ENCODE peak calls at places on chromosomes 4 and X, in ten cellular contexts. X, F, V, C, H, P, Z, M, O and L are unnamed samples.

GRCh38 chr4:183905593-183906485 is 732 bp downstream of the STOX2 start:
- DNase-seq in M (peak; percentile 30), V (peak; percentile 70), H (peak; percentile 56), Z (peak; percentile 77), P (peak; percentile 76), F (no peak), X (peak; percentile 6), O (no peak), C (peak; percentile 85), L (peak; percentile 76)

GRCh38 chr4:139814285-139815015 is 148.8 kb downstream of the MGST2 start:
- DNase-seq in H (no peak), X (no peak), C (no peak), Z (no peak), V (no peak), F (no peak), M (peak; percentile 7), O (no peak), P (no peak), L (no peak)

GRCh38 chrX:21657318-21658151 is 595 bp downstream of the KLHL34 start:
- DNase-seq in V (no peak), O (no peak), F (no peak), X (no peak), H (no peak), C (no peak), Z (no peak), P (no peak), M (no peak), L (no peak)

GRCh38 chr4:24091632-24092240 is 201.9 kb upstream of the PPARGC1A start:
- DNase-seq in C (no peak), Z (no peak), X (no peak), M (no peak), V (no peak), H (no peak), P (peak; percentile 12), F (no peak), O (no peak), L (no peak)

GRCh38 chr4:25838526-25838925 is 24.3 kb downstream of the SEL1L3 start:
- DNase-seq in V (no peak), M (no peak), F (no peak), X (no peak), C (no peak), O (no peak), P (no peak), Z (no peak), H (no peak), L (no peak)

GRCh38 chrX:39519566-39520301 is 578.0 kb downstream of the BCOR start:
- DNase-seq in V (no peak), Z (no peak), M (peak; percentile 49), H (no peak), F (no peak), O (no peak), X (no peak), C (no peak), P (no peak), L (no peak)

GRCh38 chr4:93830090-93830818 is 1.7 kb downstream of the ATOH1 start:
- DNase-seq in Z (no peak), M (no peak), C (no peak), V (no peak), P (no peak), H (no peak), X (no peak), O (no peak), F (no peak), L (no peak)

GRCh38 chr4:8497762-8498161 is 57.2 kb downstream of the TRMT44 start:
- DNase-seq in M (no peak), F (no peak), X (no peak), O (no peak), P (no peak), V (no peak), H (no peak), C (no peak), Z (no peak), L (no peak)

GRCh38 chrX:105869676-105870075 is 47.3 kb downstream of the NRK start:
- DNase-seq in C (no peak), H (no peak), X (no peak), Z (no peak), P (no peak), F (no peak), O (no peak), M (no peak), V (no peak), L (no peak)

GRCh38 chr4:66574145-66574978 is 904.1 kb upstream of the EPHA5 start:
- DNase-seq in F (no peak), H (no peak), Z (no peak), X (no peak), M (peak; percentile 87), O (no peak), P (no peak), C (no peak), V (no peak), L (no peak)

GRCh38 chr4:71230258-71230594 is 108.6 kb upstream of the SLC4A4 start:
- DNase-seq in M (no peak), Z (no peak), X (no peak), C (no peak), P (no peak), O (no peak), V (no peak), F (no peak), H (no peak), L (no peak)

GRCh38 chr4:152255437-152255836 is 280.5 kb downstream of the FBXW7 start:
- DNase-seq in F (peak; percentile 29), M (no peak), O (peak; percentile 18), V (no peak), X (peak; percentile 77), H (no peak), Z (no peak), C (no peak), P (no peak), L (no peak)

GRCh38 chr4:41882622-41883347 is 52.4 kb upstream of the TMEM33 start:
- DNase-seq in C (peak; percentile 76), M (peak; percentile 62), O (peak; percentile 60), X (peak; percentile 56), V (no peak), Z (no peak), H (peak; percentile 69), F (peak; percentile 49), P (peak; percentile 11), L (no peak)

GRCh38 chr4:128635141-128635911 is 174.2 kb upstream of the JADE1 start:
- DNase-seq in P (peak; percentile 87), M (no peak), F (no peak), C (no peak), H (peak; percentile 85), V (peak; percentile 86), Z (peak; percentile 48), X (no peak), O (no peak), L (peak; percentile 71)

GRCh38 chrX:23287191-23287764 is 47.4 kb upstream of the PTCHD1 start:
- DNase-seq in Z (no peak), H (no peak), F (no peak), V (no peak), M (no peak), P (no peak), C (no peak), X (no peak), O (no peak), L (no peak)

GRCh38 chr4:169861592-169861991 is 103.8 kb upstream of the HPF1 start:
- DNase-seq in O (no peak), P (no peak), F (no peak), X (no peak), V (no peak), M (no peak), Z (no peak), H (no peak), C (no peak), L (no peak)

GRCh38 chr4:169151671-169152070 is 119.1 kb downstream of the SH3RF1 start:
- DNase-seq in C (no peak), F (no peak), O (no peak), M (no peak), V (no peak), X (no peak), H (no peak), P (no peak), Z (no peak), L (no peak)

GRCh38 chr4:122851568-122851967 is 24.9 kb downstream of the FGF2 start:
- DNase-seq in P (no peak), M (no peak), C (no peak), Z (no peak), H (no peak), F (no peak), O (no peak), V (no peak), X (no peak), L (no peak)

GRCh38 chrX:40127052-40127451 is 29.3 kb upstream of the BCOR start:
- DNase-seq in C (no peak), M (peak; percentile 20), X (peak; percentile 47), O (no peak), P (no peak), H (no peak), Z (no peak), V (no peak), F (no peak), L (no peak)

GRCh38 chr4:150510176-150510875 is 71.6 kb upstream of the MAB21L2 start:
- DNase-seq in V (no peak), P (no peak), C (no peak), X (no peak), H (no peak), Z (no peak), F (no peak), O (no peak), M (no peak), L (no peak)

GRCh38 chr4:1971456-1972200 is 37.1 kb downstream of the NELFA start:
- DNase-seq in M (no peak), V (no peak), Z (no peak), O (no peak), C (no peak), P (no peak), F (no peak), X (no peak), H (no peak), L (no peak)

GRCh38 chr4:187865914-187866313 is 129.7 kb upstream of the ZFP42 start:
- DNase-seq in C (no peak), V (no peak), P (no peak), F (no peak), O (no peak), Z (no peak), M (no peak), X (no peak), H (no peak), L (no peak)

GRCh38 chr4:149896428-149896827 is 80.8 kb upstream of the IQCM start:
- DNase-seq in P (peak; percentile 44), X (no peak), C (no peak), O (no peak), M (no peak), F (no peak), H (no peak), Z (peak; percentile 2), V (no peak), L (no peak)

GRCh38 chrX:953879-954482 is 258.5 kb downstream of the CRLF2 start:
- DNase-seq in C (no peak), M (no peak), P (no peak), H (no peak), X (no peak), F (no peak), Z (no peak), O (no peak), V (no peak), L (no peak)

GRCh38 chrX:63686878-63687714 is 97.9 kb downstream of the ARHGEF9 start:
- DNase-seq in M (peak; percentile 45), V (no peak), X (peak; percentile 17), C (no peak), H (no peak), F (no peak), Z (no peak), P (peak; percentile 2), O (no peak), L (no peak)

GRCh38 chr4:10085828-10086505 is 30.6 kb downstream of the WDR1 start:
- DNase-seq in M (no peak), O (no peak), H (peak; percentile 21), V (no peak), Z (no peak), P (no peak), F (no peak), C (no peak), X (no peak), L (no peak)

GRCh38 chr4:101973331-101973730 is 182.8 kb downstream of the BANK1 start:
- DNase-seq in H (no peak), C (no peak), X (no peak), P (no peak), V (no peak), F (no peak), M (no peak), Z (no peak), O (no peak), L (no peak)

GRCh38 chr4:162852642-162853041 is 314.0 kb downstream of the NAF1 start:
- DNase-seq in V (no peak), Z (no peak), X (no peak), C (no peak), M (no peak), O (no peak), H (no peak), P (no peak), F (no peak), L (no peak)